ENCODE peak calls at places on chromosome 1, in ten cellular contexts. L, J, I, K, T, R, Q, A, U and S are unnamed samples.

GRCh38 chr1:244941121-244941520 is 76.8 kb upstream of the HNRNPU start:
- DNase-seq in U (no peak), K (no peak), T (no peak), R (no peak), L (no peak), I (no peak), A (no peak), J (no peak), Q (no peak), S (peak; percentile 71)

GRCh38 chr1:12549460-12550349 is 68.3 kb downstream of the DHRS3 start:
- DNase-seq in I (no peak), T (no peak), U (no peak), J (peak; percentile 31), L (peak; percentile 90), K (no peak), A (peak; percentile 98), Q (peak; percentile 20), R (peak; percentile 83), S (no peak)

GRCh38 chr1:41382531-41383090 is 21.4 kb downstream of the FOXO6 start:
- DNase-seq in T (no peak), R (peak; percentile 45), I (no peak), J (no peak), Q (no peak), L (no peak), A (peak; percentile 50), U (no peak), K (no peak), S (no peak)

GRCh38 chr1:223628233-223628632 is 37.3 kb downstream of the CAPN8 start:
- DNase-seq in U (peak; percentile 66), K (peak; percentile 29), J (peak; percentile 24), Q (peak; percentile 34), R (peak; percentile 56), A (peak; percentile 29), T (peak; percentile 41), I (peak; percentile 34), L (no peak), S (peak; percentile 42)

GRCh38 chr1:207911983-207912760 is 1.2 kb upstream of the CD34 start:
- DNase-seq in L (no peak), U (no peak), I (no peak), Q (no peak), K (no peak), J (no peak), A (no peak), T (no peak), R (no peak), S (no peak)

GRCh38 chr1:27519341-27520258 is 29.6 kb upstream of the WASF2 start:
- DNase-seq in K (no peak), R (no peak), A (no peak), L (no peak), U (no peak), T (peak; percentile 57), Q (no peak), I (no peak), J (no peak), S (no peak)

GRCh38 chr1:32736812-32737791 is 34.5 kb upstream of the SYNC start:
- DNase-seq in Q (no peak), L (no peak), I (no peak), U (no peak), A (no peak), J (no peak), K (no peak), T (no peak), R (no peak), S (no peak)

GRCh38 chr1:119371800-119372199 is 3.2 kb downstream of the HAO2 start:
- DNase-seq in T (no peak), J (no peak), K (no peak), Q (no peak), A (no peak), I (no peak), L (no peak), R (no peak), U (no peak), S (no peak)

GRCh38 chr1:206866062-206866461 is 639 bp downstream of the IL20 start:
- DNase-seq in K (no peak), T (no peak), A (peak; percentile 70), J (no peak), I (no peak), R (peak; percentile 22), L (no peak), Q (no peak), U (no peak), S (no peak)

GRCh38 chr1:209513226-209513625 is 70.3 kb upstream of the CAMK1G start:
- DNase-seq in R (peak; percentile 71), Q (peak; percentile 25), U (peak; percentile 20), L (peak; percentile 5), K (peak; percentile 12), J (no peak), I (peak; percentile 5), T (no peak), A (peak; percentile 61), S (peak; percentile 20)